ENCODE peak calls at places on chromosome 22, in ten cellular contexts. One of them, this sample, is unnamed.

GRCh38 chr22:17785185-17786184 is 11.2 kb upstream of the BID start:
- DNase-seq in sigmoid colon: peak
- DNase-seq in HCT116: peak
- DNase-seq in GM23338: peak
- DNase-seq in stomach: peak
- DNase-seq in suprapubic skin: no peak
- DNase-seq in endothelial cell of umbilical vein: peak
- DNase-seq in esophagus muscularis mucosa: no peak
- DNase-seq in transverse colon: peak
- DNase-seq in HepG2: peak
- DNase-seq in this sample: no peak

GRCh38 chr22:50474711-50475651 is at the start of gene SBF1:
- DNase-seq in sigmoid colon: peak
- DNase-seq in HCT116: peak
- DNase-seq in GM23338: peak
- DNase-seq in stomach: peak
- DNase-seq in suprapubic skin: peak
- DNase-seq in endothelial cell of umbilical vein: peak
- DNase-seq in esophagus muscularis mucosa: peak
- DNase-seq in transverse colon: peak
- DNase-seq in HepG2: peak
- DNase-seq in this sample: no peak

GRCh38 chr22:44880588-44881245 is 128.3 kb downstream of the ARHGAP8 start:
- DNase-seq in sigmoid colon: peak
- DNase-seq in HCT116: no peak
- DNase-seq in GM23338: no peak
- DNase-seq in stomach: no peak
- DNase-seq in suprapubic skin: no peak
- DNase-seq in endothelial cell of umbilical vein: no peak
- DNase-seq in esophagus muscularis mucosa: no peak
- DNase-seq in transverse colon: no peak
- DNase-seq in HepG2: no peak
- DNase-seq in this sample: no peak

GRCh38 chr22:50267591-50268390 is 2.4 kb downstream of the MAPK11 start:
- DNase-seq in sigmoid colon: peak
- DNase-seq in HCT116: no peak
- DNase-seq in GM23338: peak
- DNase-seq in stomach: peak
- DNase-seq in suprapubic skin: no peak
- DNase-seq in endothelial cell of umbilical vein: peak
- DNase-seq in esophagus muscularis mucosa: no peak
- DNase-seq in transverse colon: peak
- DNase-seq in HepG2: no peak
- DNase-seq in this sample: no peak

GRCh38 chr22:27094633-27095308 is 437.4 kb downstream of the MIAT start:
- DNase-seq in sigmoid colon: peak
- DNase-seq in HCT116: no peak
- DNase-seq in GM23338: no peak
- DNase-seq in stomach: no peak
- DNase-seq in suprapubic skin: no peak
- DNase-seq in endothelial cell of umbilical vein: no peak
- DNase-seq in esophagus muscularis mucosa: no peak
- DNase-seq in transverse colon: no peak
- DNase-seq in HepG2: no peak
- DNase-seq in this sample: no peak

GRCh38 chr22:23126165-23127054 is 15.4 kb downstream of the RSPH14 start:
- DNase-seq in sigmoid colon: no peak
- DNase-seq in HCT116: no peak
- DNase-seq in GM23338: no peak
- DNase-seq in stomach: no peak
- DNase-seq in suprapubic skin: no peak
- DNase-seq in endothelial cell of umbilical vein: no peak
- DNase-seq in esophagus muscularis mucosa: no peak
- DNase-seq in transverse colon: no peak
- DNase-seq in HepG2: no peak
- DNase-seq in this sample: no peak

GRCh38 chr22:36828815-36829214 is 12.0 kb upstream of the PVALB start:
- DNase-seq in sigmoid colon: no peak
- DNase-seq in HCT116: no peak
- DNase-seq in GM23338: peak
- DNase-seq in stomach: no peak
- DNase-seq in suprapubic skin: no peak
- DNase-seq in endothelial cell of umbilical vein: no peak
- DNase-seq in esophagus muscularis mucosa: no peak
- DNase-seq in transverse colon: no peak
- DNase-seq in HepG2: no peak
- DNase-seq in this sample: no peak

GRCh38 chr22:43170131-43170480 is 16.8 kb downstream of the TTLL12 start:
- DNase-seq in sigmoid colon: no peak
- DNase-seq in HCT116: no peak
- DNase-seq in GM23338: no peak
- DNase-seq in stomach: no peak
- DNase-seq in suprapubic skin: no peak
- DNase-seq in endothelial cell of umbilical vein: no peak
- DNase-seq in esophagus muscularis mucosa: no peak
- DNase-seq in transverse colon: no peak
- DNase-seq in HepG2: no peak
- DNase-seq in this sample: no peak

GRCh38 chr22:21902296-21903087 is 35.0 kb upstream of the MAPK1 start:
- DNase-seq in sigmoid colon: no peak
- DNase-seq in HCT116: no peak
- DNase-seq in GM23338: no peak
- DNase-seq in stomach: no peak
- DNase-seq in suprapubic skin: no peak
- DNase-seq in endothelial cell of umbilical vein: no peak
- DNase-seq in esophagus muscularis mucosa: no peak
- DNase-seq in transverse colon: no peak
- DNase-seq in HepG2: peak
- DNase-seq in this sample: no peak

GRCh38 chr22:41935015-41935908 is 8.7 kb upstream of the TNFRSF13C start:
- DNase-seq in sigmoid colon: no peak
- DNase-seq in HCT116: no peak
- DNase-seq in GM23338: no peak
- DNase-seq in stomach: no peak
- DNase-seq in suprapubic skin: no peak
- DNase-seq in endothelial cell of umbilical vein: no peak
- DNase-seq in esophagus muscularis mucosa: no peak
- DNase-seq in transverse colon: no peak
- DNase-seq in HepG2: no peak
- DNase-seq in this sample: no peak

GRCh38 chr22:24076091-24076867 is 65.2 kb downstream of the CABIN1 start:
- DNase-seq in sigmoid colon: peak
- DNase-seq in HCT116: no peak
- DNase-seq in GM23338: no peak
- DNase-seq in stomach: no peak
- DNase-seq in suprapubic skin: peak
- DNase-seq in endothelial cell of umbilical vein: no peak
- DNase-seq in esophagus muscularis mucosa: no peak
- DNase-seq in transverse colon: no peak
- DNase-seq in HepG2: no peak
- DNase-seq in this sample: no peak

GRCh38 chr22:43743929-43744643 is 68.0 kb downstream of the EFCAB6 start:
- DNase-seq in sigmoid colon: no peak
- DNase-seq in HCT116: no peak
- DNase-seq in GM23338: no peak
- DNase-seq in stomach: no peak
- DNase-seq in suprapubic skin: no peak
- DNase-seq in endothelial cell of umbilical vein: no peak
- DNase-seq in esophagus muscularis mucosa: no peak
- DNase-seq in transverse colon: no peak
- DNase-seq in HepG2: no peak
- DNase-seq in this sample: peak

GRCh38 chr22:27419473-27419872 is 382.1 kb downstream of the MN1 start:
- DNase-seq in sigmoid colon: no peak
- DNase-seq in HCT116: no peak
- DNase-seq in GM23338: no peak
- DNase-seq in stomach: no peak
- DNase-seq in suprapubic skin: no peak
- DNase-seq in endothelial cell of umbilical vein: peak
- DNase-seq in esophagus muscularis mucosa: no peak
- DNase-seq in transverse colon: no peak
- DNase-seq in HepG2: no peak
- DNase-seq in this sample: no peak

DNA sequence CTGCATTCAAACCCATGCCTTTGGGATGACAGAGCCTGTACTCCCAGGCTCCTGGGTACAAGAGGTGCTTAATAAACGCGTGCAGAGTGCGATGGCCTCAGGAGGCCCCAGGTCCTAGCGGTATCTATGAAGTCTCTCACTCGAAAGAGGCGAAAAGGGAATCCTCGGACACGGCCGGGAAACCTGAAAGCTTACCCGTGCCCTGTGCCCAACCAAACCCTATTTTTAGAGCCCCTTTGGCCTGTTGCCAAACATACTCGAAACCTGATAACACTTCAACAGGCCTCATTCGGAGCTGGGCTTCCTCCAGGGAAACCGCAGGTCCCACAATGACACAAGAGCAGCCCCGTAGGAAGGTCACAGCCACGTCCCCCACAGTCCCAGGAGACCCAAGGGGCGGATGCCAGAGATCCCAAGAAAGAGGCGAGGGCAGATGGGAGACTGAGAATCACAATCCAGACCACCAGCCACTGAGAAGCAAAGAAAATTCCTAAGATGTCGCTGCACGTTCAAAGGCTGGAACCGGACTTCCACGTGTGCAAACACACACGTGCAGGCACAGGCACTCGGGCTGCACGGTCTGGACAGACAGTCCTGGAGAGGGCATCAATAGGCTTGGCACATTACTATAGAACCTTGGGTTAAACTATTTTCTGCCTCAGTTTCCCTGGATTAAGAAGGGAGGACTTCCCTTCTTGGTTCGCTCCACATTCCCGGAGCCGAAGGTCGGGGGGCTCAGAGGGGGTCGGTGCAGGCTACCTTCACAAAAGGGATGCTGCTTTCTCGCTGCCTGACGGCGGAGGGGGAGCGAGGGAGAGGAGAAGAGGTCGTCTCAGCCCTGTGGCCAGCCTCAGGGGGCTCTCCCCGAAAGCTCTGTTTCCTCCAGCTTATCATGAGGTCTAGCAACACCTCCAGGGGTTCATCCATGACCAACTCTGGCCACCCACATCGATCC is 8.2 kb downstream of the PDGFB start:
- DNase-seq in sigmoid colon: no peak
- DNase-seq in HCT116: no peak
- DNase-seq in GM23338: no peak
- DNase-seq in stomach: peak
- DNase-seq in suprapubic skin: no peak
- DNase-seq in endothelial cell of umbilical vein: no peak
- DNase-seq in esophagus muscularis mucosa: no peak
- DNase-seq in transverse colon: peak
- DNase-seq in HepG2: no peak
- DNase-seq in this sample: no peak
- TF ChIP-seq POLR2AphosphoS5 in sigmoid colon: no peak
- TF ChIP-seq POLR2AphosphoS5 in HCT116: no peak
- TF ChIP-seq POLR2AphosphoS5 in GM23338: no peak
- TF ChIP-seq POLR2AphosphoS5 in stomach: no peak
- TF ChIP-seq POLR2AphosphoS5 in suprapubic skin: no peak
- TF ChIP-seq POLR2AphosphoS5 in endothelial cell of umbilical vein: peak
- TF ChIP-seq POLR2AphosphoS5 in esophagus muscularis mucosa: no peak
- TF ChIP-seq POLR2AphosphoS5 in transverse colon: no peak
- TF ChIP-seq POLR2AphosphoS5 in HepG2: no peak
- TF ChIP-seq POLR2AphosphoS5 in this sample: no peak

GRCh38 chr22:46444390-46444854 is 93.0 kb downstream of the CELSR1 start:
- DNase-seq in sigmoid colon: no peak
- DNase-seq in HCT116: no peak
- DNase-seq in GM23338: peak
- DNase-seq in stomach: peak
- DNase-seq in suprapubic skin: no peak
- DNase-seq in endothelial cell of umbilical vein: no peak
- DNase-seq in esophagus muscularis mucosa: no peak
- DNase-seq in transverse colon: no peak
- DNase-seq in HepG2: peak
- DNase-seq in this sample: no peak
- TF ChIP-seq CTCF in sigmoid colon: no peak
- TF ChIP-seq CTCF in HCT116: no peak
- TF ChIP-seq CTCF in GM23338: no peak
- TF ChIP-seq CTCF in stomach: no peak
- TF ChIP-seq CTCF in suprapubic skin: no peak
- TF ChIP-seq CTCF in endothelial cell of umbilical vein: no peak
- TF ChIP-seq CTCF in esophagus muscularis mucosa: no peak
- TF ChIP-seq CTCF in transverse colon: no peak
- TF ChIP-seq CTCF in HepG2: peak
- TF ChIP-seq CTCF in this sample: no peak

GRCh38 chr22:38656256-38657148 is at the start of the genes CBY1 and FAM227A:
- DNase-seq in sigmoid colon: peak
- DNase-seq in HCT116: peak
- DNase-seq in GM23338: peak
- DNase-seq in stomach: peak
- DNase-seq in suprapubic skin: peak
- DNase-seq in endothelial cell of umbilical vein: peak
- DNase-seq in esophagus muscularis mucosa: peak
- DNase-seq in transverse colon: peak
- DNase-seq in HepG2: peak
- DNase-seq in this sample: no peak
- TF ChIP-seq POLR2AphosphoS5 in sigmoid colon: peak
- TF ChIP-seq POLR2AphosphoS5 in HCT116: peak
- TF ChIP-seq POLR2AphosphoS5 in GM23338: peak
- TF ChIP-seq POLR2AphosphoS5 in stomach: peak
- TF ChIP-seq POLR2AphosphoS5 in suprapubic skin: no peak
- TF ChIP-seq POLR2AphosphoS5 in endothelial cell of umbilical vein: peak
- TF ChIP-seq POLR2AphosphoS5 in esophagus muscularis mucosa: peak
- TF ChIP-seq POLR2AphosphoS5 in transverse colon: peak
- TF ChIP-seq POLR2AphosphoS5 in HepG2: peak
- TF ChIP-seq POLR2AphosphoS5 in this sample: peak

GRCh38 chr22:33013051-33013450 is 45.1 kb downstream of the SYN3 start:
- DNase-seq in sigmoid colon: no peak
- DNase-seq in HCT116: no peak
- DNase-seq in GM23338: no peak
- DNase-seq in stomach: no peak
- DNase-seq in suprapubic skin: no peak
- DNase-seq in endothelial cell of umbilical vein: no peak
- DNase-seq in esophagus muscularis mucosa: no peak
- DNase-seq in transverse colon: no peak
- DNase-seq in HepG2: peak
- DNase-seq in this sample: no peak
- TF ChIP-seq CTCF in sigmoid colon: no peak
- TF ChIP-seq CTCF in HCT116: no peak
- TF ChIP-seq CTCF in GM23338: peak
- TF ChIP-seq CTCF in stomach: no peak
- TF ChIP-seq CTCF in suprapubic skin: no peak
- TF ChIP-seq CTCF in endothelial cell of umbilical vein: no peak
- TF ChIP-seq CTCF in esophagus muscularis mucosa: no peak
- TF ChIP-seq CTCF in transverse colon: no peak
- TF ChIP-seq CTCF in HepG2: peak
- TF ChIP-seq CTCF in this sample: no peak